ENCODE peak calls at places on chromosomes 4 and X, in eight cellular contexts. J is ascending aorta, B is psoas muscle, X is left ventricle myocardium inferior, L is Caco-2, V is uterus, E is aorta, Q is upper lobe of right lung. P is an unnamed sample.

GRCh38 chr4:31539279-31540074 is 819.3 kb downstream of the PCDH7 start:
- DNase-seq in J (no peak), B (peak; percentile 40), X (peak; percentile 27), L (no peak), V (no peak), E (no peak), Q (no peak), P (no peak)

GRCh38 chrX:131783555-131784338 is 239.4 kb upstream of the STK26 start:
- DNase-seq in J (peak; percentile 26), B (peak; percentile 63), X (no peak), L (no peak), V (peak; percentile 78), E (no peak), Q (no peak), P (peak; percentile 54)

GRCh38 chrX:48697182-48697727 is 721 bp downstream of the SUV39H1 start:
- DNase-seq in J (no peak), B (no peak), X (no peak), L (no peak), V (no peak), E (no peak), Q (no peak), P (no peak)

GRCh38 chr4:183240581-183241321 is 79.3 kb downstream of the CLDN22 start:
- DNase-seq in J (no peak), B (no peak), X (no peak), L (no peak), V (no peak), E (no peak), Q (no peak), P (no peak)

GRCh38 chr4:148618856-148619255 is 176.6 kb upstream of the NR3C2 start:
- DNase-seq in J (no peak), B (no peak), X (no peak), L (no peak), V (no peak), E (no peak), Q (no peak), P (no peak)

GRCh38 chrX:136849395-136849794 is 31.1 kb downstream of the RBMX start:
- DNase-seq in J (no peak), B (no peak), X (no peak), L (no peak), V (no peak), E (no peak), Q (no peak), P (no peak)

GRCh38 chr4:182925298-182925738 is 8.1 kb upstream of the DCTD start:
- DNase-seq in J (no peak), B (peak; percentile 68), X (peak; percentile 66), L (peak; percentile 84), V (peak; percentile 57), E (peak; percentile 77), Q (peak; percentile 77), P (peak; percentile 12)

GRCh38 chr4:85367815-85368214 is 107.1 kb upstream of the ARHGAP24 start:
- DNase-seq in J (no peak), B (no peak), X (no peak), L (no peak), V (no peak), E (no peak), Q (no peak), P (no peak)

GRCh38 chr4:89303177-89303576 is 4.4 kb downstream of the GPRIN3 start:
- DNase-seq in J (peak; percentile 26), B (no peak), X (no peak), L (no peak), V (no peak), E (no peak), Q (peak; percentile 59), P (peak; percentile 58)

DNA sequence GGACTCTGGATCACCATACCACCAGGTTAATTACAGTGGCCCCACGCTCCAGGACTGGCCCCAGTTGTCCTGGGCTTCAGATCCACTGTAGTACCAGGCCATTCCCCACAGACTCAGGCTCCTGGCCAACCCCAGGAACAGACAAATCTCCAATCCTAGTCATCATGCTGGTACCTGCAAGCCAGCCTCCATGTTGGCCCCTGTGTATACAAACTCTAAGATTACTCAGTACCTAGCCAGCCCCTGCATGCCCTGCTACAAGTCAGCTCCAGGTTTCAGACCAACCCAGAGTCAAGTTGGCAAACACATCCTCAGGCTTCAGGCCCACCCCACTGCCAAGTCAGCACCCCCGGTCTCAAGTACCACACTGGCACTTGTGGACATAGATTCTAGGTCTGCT is 85.9 kb downstream of the KLF8 start:
- DNase-seq in J (no peak), B (no peak), X (no peak), L (no peak), V (no peak), E (no peak), Q (no peak), P (no peak)
- H3K9me3 ChIP-seq in J (no peaks in the 10 kb centered on the region), B (no peaks in the 10 kb centered on the region), X (no peaks in the 10 kb centered on the region), L (no peaks in the 10 kb centered on the region), V (no peaks in the 10 kb centered on the region), E (no peaks in the 10 kb centered on the region), Q (no peaks in the 10 kb centered on the region), P (no peaks in the 10 kb centered on the region)

GRCh38 chr4:5893013-5893580 is at the start of gene CRMP1:
- DNase-seq in J (no peak), B (no peak), X (no peak), L (no peak), V (no peak), E (no peak), Q (no peak), P (no peak)

GRCh38 chr4:5895287-5895686 is 2.4 kb upstream of the CRMP1 start:
- DNase-seq in J (no peak), B (no peak), X (no peak), L (no peak), V (no peak), E (no peak), Q (no peak), P (no peak)

GRCh38 chr4:5892321-5893012 is 419 bp downstream of the CRMP1 start:
- DNase-seq in J (no peak), B (no peak), X (no peak), L (no peak), V (no peak), E (no peak), Q (no peak), P (no peak)

GRCh38 chr4:5893591-5893990 is 705 bp upstream of the CRMP1 start:
- DNase-seq in J (no peak), B (no peak), X (no peak), L (no peak), V (no peak), E (no peak), Q (no peak), P (no peak)

GRCh38 chr4:5894266-5894665 is 1.4 kb upstream of the CRMP1 start:
- DNase-seq in J (no peak), B (no peak), X (no peak), L (no peak), V (no peak), E (no peak), Q (no peak), P (no peak)
- H3K27me3 ChIP-seq in J (peaks cover 16% of the 10 kb centered on the region), B (peaks cover 28% of the 10 kb centered on the region), X (peaks cover 98% of the 10 kb centered on the region), L (no peaks in the 10 kb centered on the region), V (peaks cover 26% of the 10 kb centered on the region), E (no peaks in the 10 kb centered on the region), Q (peaks cover 48% of the 10 kb centered on the region), P (peaks cover 22% of the 10 kb centered on the region)

GRCh38 chr4:67700874-67701850 is at the start of gene UBA6:
- DNase-seq in J (peak; percentile 87), B (peak; percentile 98), X (peak; percentile 96), L (peak; percentile 98), V (peak; percentile 94), E (peak; percentile 99), Q (peak; percentile 98), P (peak; percentile 92)

GRCh38 chr4:67699603-67700002 is 1.4 kb downstream of the UBA6 start:
- DNase-seq in J (no peak), B (no peak), X (no peak), L (no peak), V (no peak), E (no peak), Q (no peak), P (no peak)

GRCh38 chr4:67702166-67702565 is 1.2 kb upstream of the UBA6 start:
- DNase-seq in J (no peak), B (no peak), X (no peak), L (no peak), V (no peak), E (no peak), Q (no peak), P (no peak)

GRCh38 chr4:67700119-67700873 is 659 bp downstream of the UBA6 start:
- DNase-seq in J (no peak), B (no peak), X (no peak), L (no peak), V (no peak), E (no peak), Q (no peak), P (no peak)

GRCh38 chr4:67704843-67705242 is 3.9 kb upstream of the UBA6 start:
- DNase-seq in J (no peak), B (no peak), X (no peak), L (no peak), V (no peak), E (no peak), Q (no peak), P (no peak)
- H3K9me3 ChIP-seq in J (no peaks in the 10 kb centered on the region), B (no peaks in the 10 kb centered on the region), X (no peaks in the 10 kb centered on the region), L (no peaks in the 10 kb centered on the region), V (no peaks in the 10 kb centered on the region), E (no peaks in the 10 kb centered on the region), Q (no peaks in the 10 kb centered on the region), P (no peaks in the 10 kb centered on the region)

DNA sequence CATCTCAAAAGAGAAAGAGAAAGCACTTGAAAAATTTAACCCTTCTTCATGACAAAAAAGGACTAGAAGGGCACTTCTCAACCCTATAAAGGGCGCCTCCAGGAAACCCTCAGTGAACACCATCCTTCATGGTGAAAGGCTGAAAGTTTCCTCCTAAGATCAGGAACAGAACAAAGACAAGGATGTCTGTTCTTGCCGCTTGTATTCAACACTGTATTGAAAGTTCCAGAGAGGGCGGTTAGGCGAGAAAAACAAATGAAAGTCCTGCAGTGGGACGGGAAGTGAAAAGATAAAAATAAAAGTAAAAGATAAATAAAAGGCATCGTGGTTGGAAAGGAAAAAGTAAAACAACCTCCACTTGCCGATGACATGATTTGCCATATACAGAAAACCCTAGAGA is 50.9 kb downstream of the RNF212 start:
- DNase-seq in J (no peak), B (no peak), X (no peak), L (no peak), V (no peak), E (no peak), Q (no peak), P (no peak)
- H3K27me3 ChIP-seq in J (no peaks in the 10 kb centered on the region), B (peaks cover 7% of the 10 kb centered on the region), X (peaks cover 82% of the 10 kb centered on the region), L (no peaks in the 10 kb centered on the region), V (no peaks in the 10 kb centered on the region), E (no peaks in the 10 kb centered on the region), Q (peaks cover 12% of the 10 kb centered on the region), P (no peaks in the 10 kb centered on the region)

GRCh38 chr4:55528495-55528894 is 18.2 kb downstream of the CLOCK start:
- DNase-seq in J (no peak), B (no peak), X (no peak), L (no peak), V (no peak), E (no peak), Q (no peak), P (no peak)

GRCh38 chr4:55524844-55525571 is 21.7 kb downstream of the CLOCK start:
- DNase-seq in J (no peak), B (no peak), X (no peak), L (no peak), V (no peak), E (no peak), Q (no peak), P (no peak)

GRCh38 chr4:55534306-55534705 is 12.4 kb downstream of the CLOCK start:
- DNase-seq in J (no peak), B (no peak), X (no peak), L (no peak), V (no peak), E (no peak), Q (no peak), P (no peak)

GRCh38 chr4:55530167-55530566 is 16.5 kb downstream of the CLOCK start:
- DNase-seq in J (no peak), B (no peak), X (no peak), L (no peak), V (no peak), E (no peak), Q (no peak), P (no peak)
- H3K9me3 ChIP-seq in J (peaks cover 3% of the 10 kb centered on the region), B (peaks cover 8% of the 10 kb centered on the region), X (peaks cover 33% of the 10 kb centered on the region), L (no peaks in the 10 kb centered on the region), V (peaks cover 3% of the 10 kb centered on the region), E (no peaks in the 10 kb centered on the region), Q (no peaks in the 10 kb centered on the region), P (no peaks in the 10 kb centered on the region)